ENCODE peak calls at places on chromosomes 1 and 21, in six cellular contexts. G is IMR-90, I is psoas muscle, H is brain microvascular endothelial cell, S is sigmoid colon, J is upper lobe of right lung. T is an unnamed sample. For H3K27me3, the result is how much of the 10 kb centered on the place peaks cover.

GRCh38 chr1:207007352-207008033 is 25.1 kb downstream of the C1orf116 start:
- DNase-seq in G (peak), I (no peak), H (peak), S (no peak), J (no peak), T (peak)

GRCh38 chr1:112704908-112705627 is 1.9 kb downstream of the RHOC start:
- DNase-seq in G (peak), I (peak), H (peak), S (peak), J (peak), T (peak)

GRCh38 chr1:10380594-10381275 is 18.1 kb upstream of the PGD start:
- DNase-seq in G (peak), I (no peak), H (peak), S (peak), J (no peak), T (peak)

GRCh38 chr1:181133441-181133951 is 45.0 kb downstream of the IER5 start:
- DNase-seq in G (no peak), I (no peak), H (no peak), S (no peak), J (no peak), T (no peak)

GRCh38 chr1:12202577-12202976 is 27.3 kb upstream of the VPS13D start:
- DNase-seq in G (no peak), I (no peak), H (no peak), S (no peak), J (no peak), T (no peak)

GRCh38 chr21:42737969-42738590 is 84.7 kb downstream of the PDE9A start:
- DNase-seq in G (no peak), I (peak), H (no peak), S (peak), J (peak), T (no peak)

GRCh38 chr1:205298191-205298994 is 23.2 kb downstream of the NUAK2 start:
- DNase-seq in G (peak), I (no peak), H (peak), S (no peak), J (no peak), T (peak)

GRCh38 chr1:42737257-42737656 is 2.8 kb downstream of the CLDN19 start:
- DNase-seq in G (no peak), I (no peak), H (no peak), S (no peak), J (no peak), T (no peak)

GRCh38 chr1:167934407-167935251 is 1.9 kb upstream of the DCAF6 start:
- DNase-seq in G (peak), I (no peak), H (no peak), S (no peak), J (no peak), T (peak)

GRCh38 chr1:119291611-119292206 is 76.9 kb upstream of the HAO2 start:
- DNase-seq in G (no peak), I (no peak), H (no peak), S (no peak), J (no peak), T (no peak)

GRCh38 chr1:247329097-247329617 is 2.5 kb downstream of the ZNF496 start:
- DNase-seq in G (no peak), I (no peak), H (no peak), S (no peak), J (no peak), T (no peak)

GRCh38 chr1:62849031-62849430 is 65.1 kb downstream of the ATG4C start:
- DNase-seq in G (no peak), I (no peak), H (no peak), S (no peak), J (no peak), T (no peak)

GRCh38 chr1:1431845-1432565 is 3.5 kb upstream of the VWA1 start:
- DNase-seq in G (no peak), I (peak), H (no peak), S (peak), J (peak), T (no peak)

DNA sequence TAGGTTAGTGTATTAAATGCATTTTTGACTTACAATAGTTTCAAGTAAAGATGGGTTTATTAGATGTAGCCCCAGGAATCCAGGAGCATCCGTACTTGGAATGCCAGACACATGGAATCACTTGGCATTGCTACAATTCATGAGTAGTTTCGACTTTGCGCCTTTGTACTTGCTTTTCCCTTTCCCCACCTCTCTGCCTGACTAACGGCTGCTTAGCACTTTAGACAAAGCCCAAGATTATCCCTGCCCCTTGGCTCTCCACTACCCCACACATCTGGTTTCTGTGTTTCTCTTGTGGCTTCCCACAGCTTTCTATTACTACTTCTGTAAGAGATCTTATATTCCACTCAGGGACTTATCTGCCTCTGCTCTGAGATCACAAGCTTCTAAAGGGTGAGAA is 397.7 kb upstream of the POU3F1 start:
- DNase-seq in G (peak), I (no peak), H (peak), S (no peak), J (no peak), T (no peak)
- H3K27me3 ChIP-seq in G (under half), I (under half), H (under half), S (under half), J (under half), T (under half)

GRCh38 chr1:99996951-99997350 is 27.2 kb downstream of the SLC35A3 start:
- DNase-seq in G (no peak), I (no peak), H (no peak), S (no peak), J (no peak), T (no peak)
- H3K27me3 ChIP-seq in G (under half), I (under half), H (under half), S (under half), J (under half), T (under half)

DNA sequence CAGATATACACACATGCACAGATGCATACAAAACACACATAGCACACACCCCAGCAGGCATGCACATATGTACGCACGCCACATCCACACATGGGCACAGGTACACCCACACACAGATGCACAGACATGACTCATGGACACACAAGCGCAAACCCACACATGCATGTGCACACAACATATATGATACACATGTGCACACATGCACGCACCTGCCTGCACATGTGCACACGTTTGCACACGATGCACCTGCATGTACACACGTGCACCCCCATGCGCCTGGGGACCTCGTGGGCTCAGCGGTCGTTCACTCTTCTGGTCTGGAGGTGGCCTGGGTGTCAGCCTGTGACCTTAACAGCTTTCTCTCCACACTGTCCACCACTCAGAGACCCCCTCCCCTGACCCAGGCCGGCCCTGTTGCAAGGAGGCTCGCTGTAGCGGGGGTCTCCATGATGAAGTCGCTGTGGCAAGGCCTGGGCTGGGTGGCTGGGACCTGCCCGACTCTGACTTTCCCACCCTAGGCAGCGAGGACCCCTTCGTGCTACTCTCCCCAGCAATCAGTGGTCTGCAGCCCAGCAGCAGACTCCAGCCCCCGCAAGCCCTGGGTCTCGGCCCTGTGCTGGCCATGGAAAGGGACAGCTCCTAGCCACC is 92.1 kb upstream of the TTC34 start:
- DNase-seq in G (no peak), I (no peak), H (no peak), S (no peak), J (no peak), T (no peak)
- H3K27me3 ChIP-seq in G (under half), I (under half), H (under half), S (under half), J (under half), T (under half)

DNA sequence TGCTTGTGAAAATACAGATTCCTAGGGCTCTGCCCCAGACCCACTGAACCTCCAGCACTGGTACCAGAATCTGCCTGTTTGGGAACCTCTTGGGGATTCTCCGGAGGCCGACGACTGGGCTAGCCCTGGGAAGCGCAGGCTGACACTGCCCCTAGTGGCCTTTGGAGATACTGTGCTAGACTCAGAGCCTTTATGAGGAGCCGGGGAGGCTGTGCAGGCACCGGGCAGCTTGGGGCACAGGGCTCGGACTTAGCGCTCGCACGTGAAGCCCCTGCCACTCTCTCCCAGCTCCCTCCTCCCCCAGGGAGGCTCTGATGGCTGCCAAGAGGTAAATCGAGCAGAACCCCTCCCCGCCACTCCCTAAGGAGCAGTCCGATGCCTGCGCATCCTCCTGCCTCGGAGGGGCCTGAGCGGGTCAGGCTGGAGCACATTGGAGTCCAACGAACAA is 144.6 kb upstream of the TNR start:
- DNase-seq in G (peak), I (peak), H (peak), S (no peak), J (no peak), T (peak)
- H3K27me3 ChIP-seq in G (under half), I (under half), H (under half), S (under half), J (under half), T (under half)

T was measured in adipocyte.